ENCODE peak calls at places on chromosomes 16 and 17, in seven cellular contexts. One of them, this sample, is unnamed.

GRCh38 chr17:77445908-77446535 is 305.3 kb downstream of the SEC14L1 start:
- DNase-seq in HCT116: no peak
- DNase-seq in MM.1S: peak; percentile 70
- DNase-seq in neural progenitor cell: no peak
- DNase-seq in GM23248: no peak
- DNase-seq in SK-N-SH: no peak
- DNase-seq in PC-3: no peak
- DNase-seq in this sample: peak; percentile 92

GRCh38 chr17:77214743-77215142 is 74.0 kb downstream of the SEC14L1 start:
- DNase-seq in MM.1S: no peak
- DNase-seq in PC-3: peak; percentile 67
- DNase-seq in neural progenitor cell: peak; percentile 70
- DNase-seq in SK-N-SH: peak; percentile 77
- DNase-seq in HCT116: peak; percentile 56
- DNase-seq in GM23248: peak; percentile 54
- DNase-seq in this sample: peak; percentile 57

GRCh38 chr16:75323198-75323597 is 71.8 kb upstream of the BCAR1 start:
- DNase-seq in HCT116: no peak
- DNase-seq in PC-3: peak; percentile 27
- DNase-seq in SK-N-SH: no peak
- DNase-seq in MM.1S: no peak
- DNase-seq in GM23248: peak; percentile 9
- DNase-seq in neural progenitor cell: no peak
- DNase-seq in this sample: no peak

GRCh38 chr16:26987631-26988030 is 79.1 kb upstream of the C16orf82 start:
- DNase-seq in PC-3: no peak
- DNase-seq in GM23248: peak; percentile 73
- DNase-seq in SK-N-SH: no peak
- DNase-seq in HCT116: no peak
- DNase-seq in MM.1S: no peak
- DNase-seq in neural progenitor cell: no peak
- DNase-seq in this sample: no peak

GRCh38 chr16:66342294-66342900 is 24.1 kb upstream of the CDH5 start:
- DNase-seq in HCT116: no peak
- DNase-seq in GM23248: peak; percentile 44
- DNase-seq in MM.1S: no peak
- DNase-seq in PC-3: peak; percentile 30
- DNase-seq in neural progenitor cell: peak; percentile 79
- DNase-seq in SK-N-SH: peak; percentile 72
- DNase-seq in this sample: peak; percentile 35

GRCh38 chr16:19760336-19761060 is 42.4 kb downstream of the IQCK start:
- DNase-seq in PC-3: no peak
- DNase-seq in GM23248: peak; percentile 10
- DNase-seq in neural progenitor cell: no peak
- DNase-seq in HCT116: no peak
- DNase-seq in SK-N-SH: no peak
- DNase-seq in MM.1S: no peak
- DNase-seq in this sample: no peak

GRCh38 chr17:12320286-12320685 is 299.6 kb downstream of the MAP2K4 start:
- DNase-seq in GM23248: peak; percentile 2
- DNase-seq in SK-N-SH: no peak
- DNase-seq in MM.1S: no peak
- DNase-seq in PC-3: no peak
- DNase-seq in neural progenitor cell: no peak
- DNase-seq in HCT116: no peak
- DNase-seq in this sample: no peak

GRCh38 chr16:79786389-79786788 is 185.9 kb upstream of the MAF start:
- DNase-seq in neural progenitor cell: no peak
- DNase-seq in SK-N-SH: no peak
- DNase-seq in GM23248: no peak
- DNase-seq in HCT116: no peak
- DNase-seq in MM.1S: no peak
- DNase-seq in PC-3: no peak
- DNase-seq in this sample: no peak

GRCh38 chr16:17037499-17037898 is 433.3 kb downstream of the XYLT1 start:
- DNase-seq in SK-N-SH: no peak
- DNase-seq in GM23248: no peak
- DNase-seq in neural progenitor cell: no peak
- DNase-seq in MM.1S: no peak
- DNase-seq in PC-3: no peak
- DNase-seq in HCT116: no peak
- DNase-seq in this sample: no peak

GRCh38 chr17:60720763-60721531 is 43.3 kb downstream of the BCAS3 start:
- DNase-seq in HCT116: peak; percentile 60
- DNase-seq in MM.1S: peak; percentile 66
- DNase-seq in SK-N-SH: peak; percentile 66
- DNase-seq in neural progenitor cell: peak; percentile 72
- DNase-seq in GM23248: peak; percentile 76
- DNase-seq in PC-3: peak; percentile 83
- DNase-seq in this sample: peak; percentile 60

GRCh38 chr16:82653550-82654511 is 27.1 kb downstream of the CDH13 start:
- DNase-seq in PC-3: peak; percentile 81
- DNase-seq in GM23248: peak; percentile 91
- DNase-seq in MM.1S: peak; percentile 32
- DNase-seq in neural progenitor cell: no peak
- DNase-seq in SK-N-SH: no peak
- DNase-seq in HCT116: peak; percentile 37
- DNase-seq in this sample: peak; percentile 11

GRCh38 chr16:57127037-57127763 is 34.8 kb downstream of the CPNE2 start:
- DNase-seq in PC-3: no peak
- DNase-seq in GM23248: no peak
- DNase-seq in HCT116: no peak
- DNase-seq in SK-N-SH: no peak
- DNase-seq in MM.1S: no peak
- DNase-seq in neural progenitor cell: no peak
- DNase-seq in this sample: no peak

GRCh38 chr17:2068589-2069051 is 13.7 kb downstream of the HIC1 start:
- DNase-seq in MM.1S: no peak
- DNase-seq in HCT116: no peak
- DNase-seq in neural progenitor cell: no peak
- DNase-seq in GM23248: peak; percentile 63
- DNase-seq in PC-3: peak; percentile 71
- DNase-seq in SK-N-SH: peak; percentile 70
- DNase-seq in this sample: peak; percentile 49

GRCh38 chr16:2953706-2954105 is 10.4 kb upstream of the KREMEN2 start:
- DNase-seq in neural progenitor cell: no peak
- DNase-seq in MM.1S: no peak
- DNase-seq in SK-N-SH: no peak
- DNase-seq in PC-3: no peak
- DNase-seq in GM23248: no peak
- DNase-seq in HCT116: no peak
- DNase-seq in this sample: peak; percentile 88

GRCh38 chr16:89322381-89323119 is 105.0 kb downstream of the ZNF778 start:
- DNase-seq in MM.1S: no peak
- DNase-seq in SK-N-SH: peak; percentile 72
- DNase-seq in GM23248: peak; percentile 91
- DNase-seq in neural progenitor cell: peak; percentile 61
- DNase-seq in HCT116: no peak
- DNase-seq in PC-3: peak; percentile 68
- DNase-seq in this sample: no peak

GRCh38 chr17:82332669-82333278 is 792 bp downstream of the SECTM1 start:
- DNase-seq in MM.1S: peak; percentile 71
- DNase-seq in GM23248: peak; percentile 84
- DNase-seq in SK-N-SH: peak; percentile 78
- DNase-seq in PC-3: peak; percentile 66
- DNase-seq in neural progenitor cell: no peak
- DNase-seq in HCT116: peak; percentile 38
- DNase-seq in this sample: no peak

GRCh38 chr16:53944026-53944425 is 240.1 kb downstream of the FTO start:
- DNase-seq in SK-N-SH: no peak
- DNase-seq in MM.1S: no peak
- DNase-seq in PC-3: peak; percentile 49
- DNase-seq in GM23248: peak; percentile 21
- DNase-seq in neural progenitor cell: no peak
- DNase-seq in HCT116: no peak
- DNase-seq in this sample: no peak

GRCh38 chr17:45019177-45019711 is 32.2 kb downstream of the DCAKD start:
- DNase-seq in SK-N-SH: peak; percentile 91
- DNase-seq in GM23248: peak; percentile 87
- DNase-seq in HCT116: no peak
- DNase-seq in MM.1S: peak; percentile 52
- DNase-seq in PC-3: peak; percentile 75
- DNase-seq in neural progenitor cell: peak; percentile 53
- DNase-seq in this sample: peak; percentile 25

GRCh38 chr17:45021607-45022287 is 29.7 kb downstream of the DCAKD start:
- DNase-seq in HCT116: no peak
- DNase-seq in neural progenitor cell: peak; percentile 87
- DNase-seq in PC-3: peak; percentile 79
- DNase-seq in MM.1S: peak; percentile 68
- DNase-seq in GM23248: peak; percentile 88
- DNase-seq in SK-N-SH: peak; percentile 96
- DNase-seq in this sample: peak; percentile 76

GRCh38 chr17:45018514-45019176 is 32.8 kb downstream of the DCAKD start:
- DNase-seq in SK-N-SH: peak; percentile 65
- DNase-seq in neural progenitor cell: peak; percentile 31
- DNase-seq in MM.1S: no peak
- DNase-seq in GM23248: peak; percentile 41
- DNase-seq in HCT116: no peak
- DNase-seq in PC-3: peak; percentile 28
- DNase-seq in this sample: no peak

GRCh38 chr17:45022288-45022648 is 29.2 kb downstream of the DCAKD start:
- DNase-seq in PC-3: no peak
- DNase-seq in HCT116: no peak
- DNase-seq in neural progenitor cell: no peak
- DNase-seq in GM23248: no peak
- DNase-seq in SK-N-SH: no peak
- DNase-seq in MM.1S: no peak
- DNase-seq in this sample: no peak

DNA sequence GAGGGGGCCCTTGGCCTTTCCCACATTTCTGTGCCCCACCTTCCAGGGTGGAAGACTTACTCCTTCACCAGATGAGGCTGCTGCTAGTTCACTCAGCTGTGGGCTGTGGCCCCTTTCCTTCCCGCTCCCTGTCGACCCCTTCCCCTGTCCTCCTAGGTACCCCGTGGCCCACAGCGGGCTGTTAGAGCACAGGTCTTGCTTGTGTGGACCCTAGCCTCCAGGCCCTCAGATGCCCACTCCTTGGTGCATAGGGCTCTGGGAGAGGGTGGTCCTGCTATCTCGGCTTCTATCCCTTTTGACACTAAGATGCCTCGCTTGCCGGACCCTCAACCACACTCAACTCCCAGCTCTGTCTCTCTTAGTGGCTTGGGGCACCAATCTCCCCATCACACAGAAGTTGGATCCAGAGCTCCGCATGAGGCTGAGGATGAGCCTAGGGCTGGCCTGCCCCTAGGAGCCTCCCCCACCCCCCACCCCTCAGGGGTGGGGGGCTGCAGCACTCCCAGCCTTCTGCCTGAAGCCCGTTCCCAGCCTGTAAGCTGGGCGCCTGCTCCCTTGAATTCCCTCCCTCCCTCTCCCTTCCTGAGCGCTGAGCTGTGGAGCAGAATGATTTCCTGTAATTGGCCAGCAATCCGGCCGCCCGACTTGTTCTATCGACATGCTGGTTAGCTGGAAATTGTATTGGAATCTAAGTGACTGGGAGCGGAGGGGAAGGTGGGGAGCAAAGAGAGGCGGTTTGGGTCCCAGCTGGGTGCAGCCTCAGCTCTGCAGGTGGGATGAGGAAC is 30.9 kb downstream of the DCAKD start:
- DNase-seq in MM.1S: no peak
- DNase-seq in HCT116: no peak
- DNase-seq in PC-3: no peak
- DNase-seq in GM23248: no peak
- DNase-seq in SK-N-SH: no peak
- DNase-seq in neural progenitor cell: peak; percentile 81
- DNase-seq in this sample: no peak
- H3K27ac ChIP-seq in MM.1S: no peak overlapping the region
- H3K27ac ChIP-seq in HCT116: no peak overlapping the region
- H3K27ac ChIP-seq in PC-3: no peak overlapping the region
- H3K27ac ChIP-seq in GM23248: no peak overlapping the region
- H3K27ac ChIP-seq in SK-N-SH: no peak overlapping the region
- H3K27ac ChIP-seq in neural progenitor cell: no peak overlapping the region
- H3K27ac ChIP-seq in this sample: no peak overlapping the region

DNA sequence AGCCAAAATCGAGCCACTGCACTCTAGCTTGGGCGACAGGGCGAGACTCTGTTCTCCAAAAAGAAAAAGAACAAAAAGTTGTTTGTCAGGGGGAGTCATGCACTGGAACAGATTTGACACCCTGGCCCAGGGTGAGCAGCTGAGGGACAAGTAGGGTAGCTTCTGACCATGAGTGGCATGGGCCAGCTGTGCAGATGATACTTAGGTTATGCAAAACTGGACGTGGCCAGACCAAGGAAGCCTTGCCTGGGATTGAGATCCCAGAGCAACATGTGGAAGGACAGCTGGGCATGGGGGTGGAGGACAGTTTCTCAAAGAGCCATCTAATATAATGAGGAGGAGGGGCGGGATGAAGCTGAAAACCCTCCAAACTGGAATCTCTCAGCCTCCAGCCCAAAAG is 19.6 kb upstream of the SLC35B1 start:
- DNase-seq in SK-N-SH: no peak
- DNase-seq in neural progenitor cell: no peak
- DNase-seq in PC-3: no peak
- DNase-seq in GM23248: no peak
- DNase-seq in HCT116: no peak
- DNase-seq in MM.1S: no peak
- DNase-seq in this sample: no peak
- H2AFZ ChIP-seq in SK-N-SH: no peak overlapping the region
- H2AFZ ChIP-seq in neural progenitor cell: no peak overlapping the region
- H2AFZ ChIP-seq in PC-3: no peak overlapping the region
- H2AFZ ChIP-seq in GM23248: no peak overlapping the region
- H2AFZ ChIP-seq in HCT116: no peak overlapping the region
- H2AFZ ChIP-seq in MM.1S: no peak overlapping the region
- H2AFZ ChIP-seq in this sample: no peak overlapping the region

DNA sequence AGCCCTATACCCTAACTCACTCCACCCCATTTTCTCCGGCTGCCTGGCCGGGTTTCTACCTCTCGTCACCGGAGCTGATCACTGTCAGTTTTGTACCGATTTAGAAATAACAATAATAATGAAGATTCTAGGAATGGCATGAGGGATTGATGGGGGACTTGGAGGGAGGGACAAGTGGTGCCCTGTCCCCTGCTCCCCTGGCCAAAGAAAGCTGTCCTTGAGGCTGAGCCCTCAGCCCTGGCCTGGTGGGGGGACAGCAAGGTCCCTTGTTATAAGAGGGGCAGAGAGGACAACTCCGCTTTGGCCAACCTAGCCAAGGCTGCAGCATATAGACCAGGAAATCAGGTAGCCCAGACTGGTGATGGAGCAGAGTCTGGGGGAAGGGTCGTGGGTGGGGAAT is 10.5 kb downstream of the GAS2L2 start:
- DNase-seq in GM23248: no peak
- DNase-seq in PC-3: no peak
- DNase-seq in MM.1S: no peak
- DNase-seq in HCT116: no peak
- DNase-seq in neural progenitor cell: no peak
- DNase-seq in SK-N-SH: no peak
- DNase-seq in this sample: no peak
- TF ChIP-seq EZH2phosphoT487 in GM23248: no peak
- TF ChIP-seq EZH2phosphoT487 in PC-3: no peak
- TF ChIP-seq EZH2phosphoT487 in MM.1S: no peak
- TF ChIP-seq EZH2phosphoT487 in HCT116: no peak
- TF ChIP-seq EZH2phosphoT487 in neural progenitor cell: no peak
- TF ChIP-seq EZH2phosphoT487 in SK-N-SH: no peak
- TF ChIP-seq EZH2phosphoT487 in this sample: no peak

DNA sequence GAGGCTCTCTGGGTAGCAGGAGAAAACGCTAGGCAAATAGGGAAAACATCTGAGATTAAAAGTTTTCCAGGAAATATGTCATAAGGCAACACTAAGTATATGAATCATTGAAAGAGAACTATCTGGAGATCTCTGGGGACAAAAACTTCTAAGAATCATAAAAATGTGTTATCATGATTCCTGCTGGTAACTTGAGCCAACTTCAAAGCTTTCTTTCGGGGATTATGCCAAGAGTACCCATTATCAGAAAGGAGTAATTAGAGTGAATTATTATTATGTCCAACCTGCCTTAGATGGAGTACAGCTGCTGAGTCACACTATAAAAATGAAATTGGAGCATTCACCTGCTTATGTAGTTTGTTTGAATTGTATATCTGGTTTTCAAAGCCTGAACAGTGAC is 488.5 kb upstream of the SOX9 start:
- DNase-seq in PC-3: peak; percentile 94
- DNase-seq in GM23248: peak; percentile 58
- DNase-seq in MM.1S: no peak
- DNase-seq in neural progenitor cell: no peak
- DNase-seq in SK-N-SH: no peak
- DNase-seq in HCT116: peak; percentile 92
- DNase-seq in this sample: no peak
- H3K27ac ChIP-seq in PC-3: peak overlapping the region; percentile 62
- H3K27ac ChIP-seq in GM23248: peak overlapping the region; percentile 58
- H3K27ac ChIP-seq in MM.1S: no peak overlapping the region
- H3K27ac ChIP-seq in neural progenitor cell: no peak overlapping the region
- H3K27ac ChIP-seq in SK-N-SH: peak overlapping the region; percentile 64
- H3K27ac ChIP-seq in HCT116: peak overlapping the region; percentile 51
- H3K27ac ChIP-seq in this sample: no peak overlapping the region

This sample was measured in OCI-LY7.